ENCODE peak calls at places on chromosomes 16 and 17, in four cellular contexts. Q, N, D and E are unnamed samples. For H3K4me1, the result is how much of the 10 kb centered on the place peaks cover.

GRCh38 chr17:4808378-4808767 is 1.4 kb downstream of the PLD2 start:
- DNase-seq in Q (no peak), N (no peak), D (no peak), E (no peak)

GRCh38 chr16:68287276-68288251 is 23.2 kb downstream of the SLC7A6OS start:
- DNase-seq in Q (no peak), N (no peak), D (no peak), E (no peak)

GRCh38 chr17:30821751-30822723 is 2.5 kb downstream of the CRLF3 start:
- DNase-seq in Q (no peak), N (no peak), D (no peak), E (no peak)

GRCh38 chr16:11252482-11252931 is 3.5 kb downstream of the SOCS1 start:
- DNase-seq in Q (no peak), N (no peak), D (no peak), E (no peak)

GRCh38 chr16:47777191-47777590 is 316.1 kb downstream of the PHKB start:
- DNase-seq in Q (no peak), N (no peak), D (no peak), E (no peak)

GRCh38 chr16:21638573-21638975 is 13.8 kb downstream of the IGSF6 start:
- DNase-seq in Q (no peak), N (peak), D (no peak), E (no peak)

GRCh38 chr17:39144414-39144813 is 7.0 kb downstream of the PLXDC1 start:
- DNase-seq in Q (no peak), N (no peak), D (no peak), E (no peak)

GRCh38 chr17:74994440-74994839 is 7.0 kb downstream of the CDR2L start:
- DNase-seq in Q (no peak), N (peak), D (no peak), E (no peak)

GRCh38 chr17:6471531-6472465 is 27.5 kb downstream of the PIMREG start:
- DNase-seq in Q (no peak), N (no peak), D (no peak), E (peak)

GRCh38 chr16:78607465-78607864 is 508.0 kb downstream of the WWOX start:
- DNase-seq in Q (no peak), N (no peak), D (no peak), E (no peak)

GRCh38 chr16:82011199-82011641 is at the start of gene SDR42E1:
- DNase-seq in Q (peak), N (no peak), D (no peak), E (no peak)

GRCh38 chr16:83219285-83219684 is 588.5 kb upstream of the HSBP1 start:
- DNase-seq in Q (no peak), N (no peak), D (no peak), E (no peak)

GRCh38 chr17:18182978-18183333 is 672 bp upstream of the ALKBH5 start:
- DNase-seq in Q (no peak), N (no peak), D (peak), E (no peak)

GRCh38 chr17:40485851-40486512 is 15.4 kb downstream of the TNS4 start:
- DNase-seq in Q (no peak), N (peak), D (no peak), E (no peak)

GRCh38 chr17:73595068-73595865 is 49.0 kb downstream of the SDK2 start:
- DNase-seq in Q (no peak), N (no peak), D (peak), E (no peak)

GRCh38 chr16:70715860-70716357 is 30.1 kb upstream of the MTSS2 start:
- DNase-seq in Q (no peak), N (no peak), D (no peak), E (no peak)

GRCh38 chr16:74942977-74943918 is 41.7 kb downstream of the WDR59 start:
- DNase-seq in Q (no peak), N (no peak), D (no peak), E (no peak)

GRCh38 chr17:76966486-76967181 is 98.4 kb downstream of the MGAT5B start:
- DNase-seq in Q (no peak), N (no peak), D (no peak), E (no peak)

GRCh38 chr16:58331024-58331707 is 36.3 kb upstream of the PRSS54 start:
- DNase-seq in Q (no peak), N (no peak), D (peak), E (peak)

GRCh38 chr16:67666538-67667433 is at the start of the genes C16orf86 and ENKD1:
- DNase-seq in Q (no peak), N (peak), D (peak), E (no peak)

GRCh38 chr16:55488306-55488705 is 9.3 kb downstream of the MMP2 start:
- DNase-seq in Q (no peak), N (no peak), D (no peak), E (no peak)

GRCh38 chr17:9802294-9802693 is 10.9 kb upstream of the DHRS7C start:
- DNase-seq in Q (no peak), N (no peak), D (no peak), E (no peak)

GRCh38 chr16:59614466-59615240 is 880.5 kb upstream of the GOT2 start:
- DNase-seq in Q (no peak), N (no peak), D (no peak), E (no peak)

GRCh38 chr16:67922740-67923139 is 8.9 kb downstream of the CTRL start:
- DNase-seq in Q (no peak), N (no peak), D (no peak), E (no peak)

GRCh38 chr16:4315185-4316102 is at the start of gene GLIS2:
- DNase-seq in Q (no peak), N (no peak), D (peak), E (no peak)

GRCh38 chr17:65163990-65164495 is 26.9 kb downstream of the RGS9 start:
- DNase-seq in Q (no peak), N (peak), D (no peak), E (no peak)

GRCh38 chr16:89606006-89606405 is 7.4 kb upstream of the DPEP1 start:
- DNase-seq in Q (no peak), N (no peak), D (no peak), E (no peak)

GRCh38 chr16:2773188-2773968 is 3.7 kb downstream of the ELOB start:
- DNase-seq in Q (no peak), N (no peak), D (no peak), E (no peak)

GRCh38 chr16:85587763-85588474 is 25.2 kb upstream of the GSE1 start:
- DNase-seq in Q (no peak), N (no peak), D (no peak), E (no peak)

DNA sequence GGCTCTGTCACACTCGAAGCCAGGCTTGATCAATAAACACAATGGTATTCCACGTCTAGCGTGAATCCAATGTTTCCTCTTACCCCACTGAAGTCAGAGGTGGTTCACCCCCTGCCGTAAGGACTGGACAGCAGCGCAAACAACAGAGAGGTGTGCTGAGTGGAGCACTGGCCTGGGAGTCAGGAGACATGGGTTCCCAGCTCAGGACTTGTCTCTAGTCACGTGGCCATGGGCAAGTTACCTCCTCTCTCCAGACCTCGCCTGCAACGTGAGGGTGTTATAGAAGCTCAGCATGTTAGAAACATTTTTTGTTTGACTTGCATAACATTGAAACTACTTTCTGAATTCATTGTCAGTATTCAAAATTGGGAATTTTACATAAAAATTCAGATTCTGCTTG is 8.9 kb upstream of the CPNE2 start:
- DNase-seq in Q (no peak), N (no peak), D (no peak), E (no peak)
- TF ChIP-seq SUZ12 in Q (no peak), N (no peak), D (no peak), E (no peak)

DNA sequence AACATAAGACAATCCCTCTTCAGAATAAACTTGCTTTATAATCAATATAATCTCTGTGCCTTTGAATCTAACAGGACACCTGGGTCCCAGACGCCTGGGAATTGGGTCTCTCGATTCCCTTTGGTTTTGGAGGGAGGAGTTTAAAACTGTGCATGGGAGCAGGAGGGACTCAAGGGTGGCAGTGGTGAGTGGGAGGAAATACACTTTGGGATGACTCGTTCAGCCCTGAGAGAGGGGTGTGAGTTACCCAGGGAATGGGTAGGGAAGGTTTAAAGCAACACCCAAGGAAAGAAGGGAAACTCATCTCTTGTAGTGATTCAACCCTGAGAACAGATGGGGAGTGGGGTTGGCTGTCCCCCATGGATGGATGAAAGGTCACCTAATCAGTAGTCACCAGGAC is 1.6 kb downstream of the RANGRF start:
- DNase-seq in Q (no peak), N (no peak), D (no peak), E (no peak)
- H3K4me1 ChIP-seq in Q (under half), N (half or more), D (under half), E (under half)

DNA sequence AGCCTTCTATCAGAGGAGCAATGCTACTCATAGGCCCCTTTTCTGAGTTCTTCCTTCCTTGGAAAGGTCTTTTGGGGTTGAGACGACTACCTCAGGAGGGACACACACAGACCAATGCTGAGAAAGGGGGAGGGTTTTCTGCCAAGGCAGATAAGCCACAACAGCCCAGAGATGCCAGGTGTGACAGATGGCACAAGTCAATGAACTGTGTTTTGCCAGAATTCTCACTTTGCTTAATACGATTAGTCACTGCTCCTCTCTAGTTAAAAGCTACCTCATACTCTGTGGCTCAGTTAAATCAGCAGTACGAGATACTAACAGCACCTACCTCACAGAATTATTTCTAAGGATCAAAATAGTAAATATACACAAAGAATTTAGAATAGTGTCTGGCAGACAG is 8.0 kb downstream of the BRD7 start:
- DNase-seq in Q (no peak), N (no peak), D (no peak), E (no peak)
- TF ChIP-seq SUZ12 in Q (no peak), N (no peak), D (no peak), E (no peak)

DNA sequence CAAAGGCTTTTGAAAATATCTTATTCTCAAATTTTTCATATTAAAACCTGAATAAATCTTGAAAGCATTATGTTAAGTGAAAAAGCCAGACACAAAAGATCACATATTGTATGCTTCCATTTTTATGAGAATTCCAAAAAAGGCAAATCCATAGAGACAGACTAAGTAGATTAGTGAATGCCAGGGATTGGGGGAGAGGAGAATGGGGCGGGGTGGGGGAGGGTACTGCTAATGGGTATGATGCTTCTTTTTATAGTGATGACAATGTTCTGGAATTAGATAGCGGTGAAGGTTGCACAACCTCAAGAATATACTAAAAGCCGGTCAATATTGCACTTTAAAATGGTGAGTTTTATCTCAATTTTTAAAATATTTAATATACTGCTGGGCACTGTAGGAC is 44.0 kb downstream of the XPO6 start:
- DNase-seq in Q (no peak), N (no peak), D (no peak), E (no peak)
- H3K4me1 ChIP-seq in Q (under half), N (under half), D (under half), E (under half)

GRCh38 chr17:57356722-57357391 is 100.5 kb downstream of the MSI2 start:
- DNase-seq in Q (no peak), N (no peak), D (no peak), E (peak)

GRCh38 chr17:57354669-57355068 is 98.3 kb downstream of the MSI2 start:
- DNase-seq in Q (no peak), N (no peak), D (no peak), E (no peak)

GRCh38 chr17:57355090-57355859 is 99.0 kb downstream of the MSI2 start:
- DNase-seq in Q (no peak), N (no peak), D (no peak), E (no peak)

GRCh38 chr17:57357392-57357784 is 101.1 kb downstream of the MSI2 start:
- DNase-seq in Q (no peak), N (no peak), D (no peak), E (no peak)

GRCh38 chr17:57356153-57356721 is 99.9 kb downstream of the MSI2 start:
- DNase-seq in Q (no peak), N (no peak), D (no peak), E (no peak)
- TF ChIP-seq SUZ12 in Q (no peak), N (no peak), D (no peak), E (no peak)